ENCODE peak calls at places on chromosomes 5 and 9, in six cellular contexts. S, K, E, I, H and F are unnamed samples.

GRCh38 chr5:80194470-80194869 is 61.4 kb downstream of the SERINC5 start:
- DNase-seq in S (no peak), K (no peak), E (no peak), I (no peak), H (no peak), F (no peak)

GRCh38 chr5:149367249-149367971 is 9.6 kb downstream of the PCYOX1L start:
- DNase-seq in S (peak), K (peak), E (peak), I (no peak), H (no peak), F (no peak)

GRCh38 chr9:91117959-91118651 is 243.6 kb downstream of the AUH start:
- DNase-seq in S (peak), K (no peak), E (peak), I (peak), H (peak), F (no peak)

GRCh38 chr9:134033516-134034214 is 8.4 kb downstream of the BRD3OS start:
- DNase-seq in S (no peak), K (no peak), E (no peak), I (no peak), H (peak), F (no peak)

GRCh38 chr5:91048073-91048472 is 335.0 kb downstream of the ARRDC3 start:
- DNase-seq in S (no peak), K (no peak), E (no peak), I (no peak), H (no peak), F (no peak)

GRCh38 chr9:72476617-72477375 is 44.6 kb upstream of the TMC1 start:
- DNase-seq in S (peak), K (no peak), E (peak), I (no peak), H (no peak), F (peak)

GRCh38 chr9:85402541-85402940 is 339.2 kb downstream of the AGTPBP1 start:
- DNase-seq in S (no peak), K (no peak), E (no peak), I (no peak), H (no peak), F (no peak)

GRCh38 chr9:4680178-4680535 is 788 bp downstream of the CDC37L1 start:
- DNase-seq in S (no peak), K (no peak), E (no peak), I (no peak), H (no peak), F (no peak)

GRCh38 chr5:57950616-57951228 is 468.1 kb upstream of the ACTBL2 start:
- DNase-seq in S (no peak), K (no peak), E (no peak), I (no peak), H (no peak), F (no peak)

GRCh38 chr5:78594946-78595921 is 53.3 kb downstream of the LHFPL2 start:
- DNase-seq in S (peak), K (no peak), E (peak), I (peak), H (no peak), F (peak)

GRCh38 chr5:131386124-131386523 is 122.3 kb downstream of the CDC42SE2 start:
- DNase-seq in S (no peak), K (no peak), E (no peak), I (no peak), H (no peak), F (no peak)

GRCh38 chr5:131384616-131385214 is 120.9 kb downstream of the CDC42SE2 start:
- DNase-seq in S (no peak), K (no peak), E (no peak), I (no peak), H (no peak), F (no peak)

GRCh38 chr5:131387236-131387635 is 123.4 kb downstream of the CDC42SE2 start:
- DNase-seq in S (no peak), K (no peak), E (no peak), I (no peak), H (no peak), F (no peak)

GRCh38 chr5:131389096-131389868 is 125.4 kb downstream of the CDC42SE2 start:
- DNase-seq in S (no peak), K (no peak), E (no peak), I (no peak), H (no peak), F (no peak)

DNA sequence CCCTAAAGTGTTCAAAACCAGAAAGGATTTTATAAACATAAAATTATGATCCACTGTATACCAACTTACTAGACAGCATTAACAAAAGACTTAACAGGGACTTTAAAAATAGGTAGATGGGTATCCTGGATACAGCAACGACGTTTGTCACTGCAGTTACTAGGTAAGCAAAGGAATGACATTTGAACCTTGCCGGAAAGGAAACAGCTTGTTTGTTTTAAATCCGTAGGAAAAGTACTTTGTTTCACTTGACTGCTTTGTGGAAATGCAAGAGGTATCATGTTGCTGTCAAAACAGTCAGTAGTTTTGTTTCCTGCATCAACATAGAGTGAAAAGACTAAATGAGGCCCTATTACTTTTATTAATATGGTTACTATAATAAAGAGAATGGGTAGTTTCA is 122.9 kb downstream of the CDC42SE2 start:
- DNase-seq in S (peak), K (no peak), E (no peak), I (no peak), H (no peak), F (no peak)
- H3K27ac ChIP-seq in S (no peak), K (no peak), E (no peak), I (peak), H (no peak), F (no peak)

GRCh38 chr9:99824378-99825157 is 2.9 kb downstream of the NR4A3 start:
- DNase-seq in S (no peak), K (no peak), E (peak), I (peak), H (peak), F (no peak)
- H3K27ac ChIP-seq in S (no peak), K (no peak), E (no peak), I (no peak), H (no peak), F (no peak)

GRCh38 chr9:121326130-121326838 is 43.8 kb downstream of the STOM start:
- DNase-seq in S (peak), K (no peak), E (no peak), I (peak), H (no peak), F (peak)

GRCh38 chr9:121328476-121328875 is 41.6 kb downstream of the STOM start:
- DNase-seq in S (no peak), K (no peak), E (no peak), I (no peak), H (no peak), F (no peak)

GRCh38 chr9:121328876-121329681 is 41.0 kb downstream of the STOM start:
- DNase-seq in S (no peak), K (no peak), E (no peak), I (no peak), H (no peak), F (no peak)

GRCh38 chr9:121325387-121325786 is 44.7 kb downstream of the STOM start:
- DNase-seq in S (no peak), K (no peak), E (no peak), I (no peak), H (no peak), F (no peak)

DNA sequence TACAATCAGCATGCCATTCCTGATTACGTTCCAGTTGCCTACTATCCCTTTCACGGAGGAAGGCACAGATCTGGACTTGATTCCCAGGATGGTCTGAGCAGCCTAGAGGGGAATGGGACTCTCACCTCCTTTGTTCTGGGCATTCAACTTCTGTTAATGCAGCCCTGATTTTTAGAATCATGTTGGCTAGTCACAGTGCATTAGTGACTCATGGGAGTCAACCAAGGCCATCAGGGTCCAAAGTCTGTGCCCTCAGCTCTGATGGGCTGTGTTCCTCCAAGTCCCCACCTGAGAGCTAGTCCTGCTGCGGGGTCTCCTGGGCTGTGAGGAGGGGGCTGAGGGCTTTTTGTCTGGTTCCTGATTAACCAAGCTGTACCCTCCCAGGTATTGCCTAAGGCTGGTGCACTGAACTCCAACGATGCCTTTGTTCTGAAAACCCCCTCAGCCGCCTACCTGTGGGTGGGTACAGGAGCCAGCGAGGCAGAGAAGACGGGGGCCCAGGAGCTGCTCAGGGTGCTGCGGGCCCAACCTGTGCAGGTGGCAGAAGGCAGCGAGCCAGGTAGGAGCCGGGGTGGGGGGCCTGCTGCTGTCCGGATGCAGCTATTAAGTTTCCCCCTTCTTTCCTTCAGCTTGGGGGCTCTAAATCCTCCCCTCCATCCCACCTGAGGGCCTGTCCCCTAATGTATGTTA is 43.0 kb downstream of the STOM start:
- DNase-seq in S (no peak), K (no peak), E (no peak), I (no peak), H (no peak), F (no peak)
- H3K27ac ChIP-seq in S (no peak), K (no peak), E (no peak), I (peak), H (peak), F (peak)

DNA sequence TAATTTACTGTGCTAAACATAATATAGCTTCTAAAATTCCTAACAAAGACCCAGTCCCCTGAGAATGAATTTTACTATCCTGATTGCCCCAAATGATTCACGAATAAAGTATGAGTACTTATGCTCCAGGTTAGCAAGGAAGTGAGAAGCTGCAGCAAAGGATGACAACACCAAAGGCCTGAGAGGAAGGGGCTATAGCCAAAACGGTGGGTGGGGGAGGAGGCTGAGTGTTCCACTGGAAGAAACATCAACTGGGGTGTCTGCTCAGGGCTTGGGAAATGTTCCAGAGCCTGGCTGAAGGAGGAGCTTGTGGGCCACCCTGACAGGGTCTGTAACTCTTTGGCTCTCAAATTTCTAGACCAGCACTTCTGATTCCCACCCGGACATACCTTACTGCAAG is 157.2 kb downstream of the ADAMTS12 start:
- DNase-seq in S (peak), K (no peak), E (no peak), I (no peak), H (no peak), F (no peak)
- H3K27ac ChIP-seq in S (peak), K (no peak), E (no peak), I (no peak), H (no peak), F (no peak)

GRCh38 chr5:141039061-141039460 is 12.1 kb upstream of the PCDHB1 start:
- DNase-seq in S (no peak), K (no peak), E (no peak), I (no peak), H (no peak), F (no peak)

GRCh38 chr5:141039517-141039916 is 11.7 kb upstream of the PCDHB1 start:
- DNase-seq in S (no peak), K (no peak), E (peak), I (no peak), H (no peak), F (no peak)

GRCh38 chr5:141040093-141040762 is 10.9 kb upstream of the PCDHB1 start:
- DNase-seq in S (no peak), K (no peak), E (peak), I (no peak), H (no peak), F (peak)

GRCh38 chr5:141041427-141041785 is 9.8 kb upstream of the PCDHB1 start:
- DNase-seq in S (no peak), K (no peak), E (no peak), I (no peak), H (no peak), F (no peak)

GRCh38 chr5:141040763-141041426 is 10.3 kb upstream of the PCDHB1 start:
- DNase-seq in S (peak), K (peak), E (peak), I (peak), H (peak), F (peak)
- H3K27ac ChIP-seq in S (no peak), K (no peak), E (peak), I (peak), H (no peak), F (peak)

DNA sequence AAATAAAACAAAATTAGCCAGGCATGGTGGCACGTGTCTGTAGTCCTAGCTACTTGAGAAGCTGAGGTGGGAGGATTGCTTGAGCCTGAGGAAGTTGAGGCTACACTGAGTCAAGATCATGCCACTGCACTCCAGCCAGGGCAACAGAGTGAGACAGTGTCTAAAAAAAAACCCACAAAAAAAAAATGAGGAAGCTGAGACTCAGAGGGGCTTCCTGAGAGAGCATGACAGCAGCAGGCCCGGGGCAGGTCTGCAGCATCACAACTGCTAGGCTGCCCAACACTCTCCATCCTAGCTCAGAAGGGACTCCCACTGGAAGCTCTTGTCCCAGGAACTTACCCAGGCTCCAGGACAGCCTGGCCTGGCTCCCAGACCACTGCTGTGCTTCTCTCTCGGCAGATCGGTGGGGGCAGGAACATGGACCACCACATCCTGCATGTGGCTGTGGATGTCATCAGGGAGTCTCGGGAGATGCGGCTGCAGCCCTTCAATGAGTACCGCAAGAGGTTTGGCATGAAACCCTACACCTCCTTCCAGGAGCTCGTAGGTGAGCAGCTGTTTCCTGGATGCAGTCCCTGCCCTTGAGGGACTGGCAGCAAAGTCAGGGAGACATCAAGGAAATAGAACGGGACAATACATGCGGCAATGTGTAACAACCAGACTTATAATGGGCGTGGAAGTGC is 19.1 kb downstream of the PTGS1 start:
- DNase-seq in S (peak), K (no peak), E (no peak), I (peak), H (no peak), F (peak)
- H3K27ac ChIP-seq in S (no peak), K (peak), E (no peak), I (peak), H (no peak), F (no peak)

DNA sequence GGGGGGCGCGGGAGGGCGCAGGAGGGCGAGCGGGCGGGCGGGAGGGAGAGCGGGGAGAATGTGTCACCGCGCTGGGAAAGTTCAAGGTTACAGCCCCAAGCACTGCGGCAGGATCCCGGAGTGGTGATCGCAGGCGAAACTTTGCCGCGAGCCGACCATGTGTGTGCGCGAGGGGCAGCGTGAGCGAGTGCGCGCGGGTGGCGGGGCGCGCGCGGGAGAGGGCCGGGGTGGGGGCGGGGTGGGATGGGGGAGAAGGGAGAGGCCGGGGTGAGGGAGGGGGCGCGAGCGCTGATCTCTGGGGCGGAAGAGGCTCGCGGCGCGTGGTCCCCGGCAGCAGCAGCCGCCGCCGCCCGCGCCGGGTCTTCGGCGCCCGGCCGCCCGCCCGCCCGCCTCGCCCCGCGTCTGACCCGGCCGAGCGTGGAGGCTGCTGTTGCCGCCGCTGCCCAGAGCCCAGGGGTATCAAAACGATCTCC is at the start of gene NFIB:
- DNase-seq in S (no peak), K (no peak), E (peak), I (no peak), H (peak), F (no peak)
- H3K27ac ChIP-seq in S (peak), K (no peak), E (peak), I (peak), H (peak), F (peak)

DNA sequence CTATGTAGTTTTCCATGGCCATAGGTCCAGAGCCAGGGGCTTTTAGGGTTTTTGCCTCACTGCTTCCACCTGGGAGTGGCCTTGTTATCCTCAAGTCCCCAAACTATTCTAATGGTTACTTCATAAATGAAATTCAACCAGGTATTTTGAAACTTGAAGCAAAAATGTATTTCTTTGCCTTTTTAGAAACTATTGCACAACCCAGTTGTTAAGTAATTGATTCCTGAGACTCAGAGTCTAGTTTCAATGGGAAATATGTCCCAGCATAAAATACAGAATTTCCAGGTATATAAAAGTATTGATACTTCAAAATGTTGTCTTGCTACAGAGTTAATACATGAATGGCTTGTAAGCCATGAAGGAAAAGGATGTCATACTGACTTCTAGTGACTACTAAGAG is 456.2 kb upstream of the DAB2 start:
- DNase-seq in S (no peak), K (no peak), E (no peak), I (no peak), H (no peak), F (no peak)
- H3K27ac ChIP-seq in S (no peak), K (no peak), E (no peak), I (no peak), H (no peak), F (no peak)

DNA sequence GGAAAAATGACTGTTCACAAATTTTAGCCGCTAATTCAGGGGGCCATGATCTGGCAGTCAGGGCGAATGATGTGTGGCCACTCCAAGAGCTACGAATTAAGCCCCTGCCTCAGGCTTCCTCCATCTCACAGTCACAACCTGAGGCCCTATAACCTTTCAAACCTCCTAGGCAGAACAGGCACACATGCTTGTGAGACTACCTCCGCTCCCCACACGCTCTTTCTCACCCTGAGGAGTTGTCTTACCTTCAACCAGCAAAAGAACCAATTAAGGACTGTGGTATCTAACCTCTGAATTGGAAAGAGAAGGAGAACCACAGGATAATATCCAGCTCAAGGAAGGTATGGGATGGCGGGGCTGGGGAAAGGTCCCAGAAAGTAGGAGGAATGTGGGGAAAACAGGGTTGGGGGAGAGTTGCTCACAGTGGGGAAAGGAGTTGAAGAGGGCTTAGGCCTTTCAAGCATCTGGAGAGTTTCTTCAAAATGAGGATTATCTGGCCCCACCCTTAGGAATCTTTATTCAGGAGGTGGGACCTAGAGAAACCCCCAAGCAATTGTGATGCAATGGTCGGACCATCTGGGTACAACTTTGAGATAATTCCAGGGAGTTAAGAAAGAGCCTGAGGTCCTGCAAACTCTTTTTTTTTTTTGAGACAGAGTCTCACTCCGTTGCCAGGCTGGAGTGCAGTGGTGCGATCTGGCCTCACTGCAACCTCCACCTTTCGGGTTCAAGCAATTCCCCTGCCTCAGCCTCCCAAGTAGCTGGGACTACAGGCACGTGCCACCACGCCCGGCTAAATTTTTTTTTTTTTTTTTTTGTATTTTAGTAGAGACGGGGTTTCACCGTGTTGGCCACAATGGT is 5.5 kb downstream of the PCDH1 start:
- DNase-seq in S (no peak), K (no peak), E (no peak), I (no peak), H (no peak), F (no peak)
- H3K27ac ChIP-seq in S (no peak), K (no peak), E (no peak), I (no peak), H (peak), F (peak)